ENCODE peak calls at places on chromosome 20, in seven cellular contexts. C is endodermal cell, Z is mammary epithelial cell, O is IMR-90, E is stomach, S is fibroblast of lung, I is kidney. T is an unnamed sample.

GRCh38 chr20:6525447-6526303 is 241.8 kb upstream of the BMP2 start:
- DNase-seq in I (no peak), O (peak; percentile 54), S (no peak), Z (peak; percentile 31), C (peak; percentile 88), E (no peak), T (peak; percentile 74)

GRCh38 chr20:61803903-61804804 is 261.5 kb downstream of the TAF4 start:
- DNase-seq in Z (peak; percentile 41), C (peak; percentile 60), S (no peak), I (peak; percentile 51), E (no peak), O (peak; percentile 7), T (no peak)

GRCh38 chr20:3543901-3544507 is 73.2 kb downstream of the ATRN start:
- DNase-seq in E (no peak), S (no peak), C (no peak), I (no peak), Z (peak; percentile 99), O (peak; percentile 81), T (peak; percentile 27)

GRCh38 chr20:45218133-45218532 is 3.0 kb upstream of the SEMG2 start:
- DNase-seq in S (no peak), E (no peak), Z (peak; percentile 8), C (no peak), I (no peak), O (no peak), T (no peak)

GRCh38 chr20:14313621-14314020 is 23.8 kb downstream of the FLRT3 start:
- DNase-seq in E (no peak), I (no peak), C (no peak), Z (no peak), O (peak; percentile 4), S (no peak), T (no peak)

GRCh38 chr20:60057123-60057865 is 99.1 kb downstream of the CDH26 start:
- DNase-seq in S (peak; percentile 67), C (peak; percentile 93), E (peak; percentile 52), Z (peak; percentile 65), O (peak; percentile 65), I (no peak), T (peak; percentile 65)

GRCh38 chr20:1033751-1034419 is 31.8 kb upstream of the RSPO4 start:
- DNase-seq in O (no peak), E (no peak), S (no peak), Z (no peak), I (no peak), C (no peak), T (no peak)

GRCh38 chr20:44736170-44737021 is 9.3 kb upstream of the KCNK15 start:
- DNase-seq in I (peak; percentile 42), C (peak; percentile 89), O (peak; percentile 74), E (peak; percentile 58), Z (peak; percentile 67), S (peak; percentile 78), T (peak; percentile 83)

GRCh38 chr20:6075428-6076219 is 21.8 kb upstream of the LRRN4 start:
- DNase-seq in O (no peak), S (peak; percentile 10), Z (no peak), E (no peak), C (no peak), I (peak; percentile 29), T (no peak)

GRCh38 chr20:40667503-40667902 is 21.5 kb downstream of the MAFB start:
- DNase-seq in C (no peak), I (no peak), E (no peak), S (no peak), Z (no peak), O (no peak), T (no peak)

GRCh38 chr20:43751167-43752050 is 24.6 kb upstream of the GTSF1L start:
- DNase-seq in I (no peak), E (no peak), O (peak; percentile 92), S (peak; percentile 93), Z (peak; percentile 90), C (no peak), T (peak; percentile 64)

GRCh38 chr20:6994452-6994851 is 227.0 kb downstream of the BMP2 start:
- DNase-seq in C (no peak), O (no peak), E (no peak), S (peak; percentile 50), I (no peak), Z (peak; percentile 98), T (peak; percentile 45)

GRCh38 chr20:1469925-1470571 is 3.4 kb upstream of the NSFL1C start:
- DNase-seq in O (peak; percentile 100), S (peak; percentile 99), E (peak; percentile 88), Z (peak; percentile 99), I (peak; percentile 95), C (peak; percentile 95), T (peak; percentile 100)

GRCh38 chr20:57583289-57584257 is 22.7 kb downstream of the PCK1 start:
- DNase-seq in E (no peak), Z (no peak), S (no peak), C (no peak), O (no peak), I (no peak), T (no peak)
- TF ChIP-seq CTCF in E (no peak), Z (no peak), S (no peak), C (no peak), O (no peak), I (no peak), T (no peak)

DNA sequence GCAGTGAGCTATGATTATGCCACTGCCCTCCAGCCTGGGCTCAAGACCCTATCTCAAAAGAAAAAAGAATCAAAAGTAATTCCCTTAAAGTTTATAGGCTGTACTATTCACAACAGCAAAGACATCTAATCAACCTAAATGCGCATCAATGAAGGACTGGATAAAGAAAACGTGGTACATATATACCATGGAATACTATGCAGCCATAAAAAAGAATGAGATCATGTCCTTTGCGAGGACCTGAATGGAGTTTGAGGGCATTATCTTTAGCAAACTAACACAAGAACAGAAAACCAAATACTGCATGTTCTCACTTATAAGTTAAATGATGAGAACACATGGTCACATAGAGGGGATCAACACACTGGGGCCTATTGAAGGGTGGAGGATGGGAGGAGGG is 16.7 kb downstream of the ZNFX1 start:
- DNase-seq in S (no peak), O (no peak), I (no peak), C (no peak), E (no peak), Z (no peak), T (no peak)
- H3K36me3 ChIP-seq in S (peaks cover 30% of the 10 kb centered on the region), O (peaks cover 57% of the 10 kb centered on the region), I (peaks cover 59% of the 10 kb centered on the region), C (peaks cover 77% of the 10 kb centered on the region), E (peaks cover 100% of the 10 kb centered on the region), Z (peaks cover 60% of the 10 kb centered on the region), T (peaks cover 86% of the 10 kb centered on the region)

GRCh38 chr20:52056203-52057062 is 135.1 kb downstream of the ZFP64 start:
- DNase-seq in C (no peak), I (no peak), Z (peak; percentile 79), S (peak; percentile 71), O (peak; percentile 95), E (no peak), T (peak; percentile 80)

GRCh38 chr20:52064936-52065335 is 126.6 kb downstream of the ZFP64 start:
- DNase-seq in C (no peak), I (no peak), E (no peak), S (no peak), Z (no peak), O (no peak), T (no peak)

GRCh38 chr20:52062452-52063209 is 128.9 kb downstream of the ZFP64 start:
- DNase-seq in Z (no peak), I (no peak), E (no peak), S (no peak), O (no peak), C (no peak), T (no peak)

DNA sequence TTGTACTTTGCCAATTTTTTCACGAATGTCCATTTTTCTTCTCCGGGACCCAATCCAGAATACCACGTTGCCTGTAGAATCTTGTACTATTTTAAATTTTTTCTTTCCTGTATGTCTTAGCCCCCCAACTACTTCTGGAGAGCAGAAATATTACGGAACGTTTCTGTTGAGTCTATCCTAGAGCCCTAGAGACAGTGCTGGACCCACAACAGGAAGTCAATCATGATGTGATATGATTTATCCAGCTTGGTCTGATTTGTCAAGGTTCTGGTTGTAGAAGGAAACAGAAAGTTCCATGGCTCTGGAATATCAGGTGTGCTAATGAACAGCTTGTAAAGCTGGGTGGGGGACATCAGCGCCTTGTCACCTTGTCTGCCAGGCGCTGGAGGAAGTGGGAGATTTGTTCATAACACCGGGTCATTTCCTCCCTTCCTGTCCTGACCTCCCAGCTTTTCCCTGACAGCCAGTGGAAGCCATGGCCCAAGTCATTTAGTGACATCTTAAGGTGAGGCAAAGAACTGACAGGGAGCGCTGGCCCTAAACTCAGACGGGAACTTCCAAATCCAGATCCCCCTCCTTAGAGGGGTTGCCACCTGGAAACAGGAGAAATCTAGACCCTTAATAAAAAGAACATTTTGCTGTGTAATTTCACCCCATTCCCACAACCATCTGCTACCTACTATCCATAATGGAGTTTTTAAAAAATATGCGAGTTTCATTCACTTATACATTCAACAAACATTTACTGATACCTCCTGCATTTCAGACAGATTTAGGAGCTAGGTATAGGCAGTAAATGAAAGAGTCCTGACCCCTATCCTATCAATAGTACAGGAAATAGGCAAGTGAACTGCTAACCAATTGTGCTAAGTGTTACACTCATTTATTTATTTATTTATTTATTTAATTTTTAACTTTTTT is 130.5 kb downstream of the ZFP64 start:
- DNase-seq in E (no peak), Z (no peak), C (peak; percentile 81), O (no peak), S (peak; percentile 41), I (no peak), T (peak; percentile 13)
- TF ChIP-seq CTCF in E (no peak), Z (peak; percentile 43), C (peak; percentile 81), O (peak; percentile 45), S (peak; percentile 29), I (no peak), T (peak; percentile 61)

GRCh38 chr20:49115565-49115964 is 69.5 kb downstream of the CSE1L start:
- DNase-seq in E (no peak), O (peak; percentile 72), Z (no peak), I (no peak), C (no peak), S (peak; percentile 64), T (peak; percentile 35)

GRCh38 chr20:49110767-49111694 is 64.9 kb downstream of the CSE1L start:
- DNase-seq in C (no peak), I (no peak), Z (no peak), O (no peak), S (no peak), E (no peak), T (no peak)

GRCh38 chr20:49118307-49118706 is 69.8 kb downstream of the STAU1 start:
- DNase-seq in C (no peak), S (no peak), Z (no peak), I (no peak), O (no peak), E (no peak), T (no peak)

GRCh38 chr20:49112596-49113274 is 66.6 kb downstream of the CSE1L start:
- DNase-seq in O (peak; percentile 59), C (no peak), I (no peak), Z (no peak), S (no peak), E (no peak), T (peak; percentile 59)
- H3K36me3 ChIP-seq in O (peaks cover 28% of the 10 kb centered on the region), C (peaks cover 63% of the 10 kb centered on the region), I (peaks cover 43% of the 10 kb centered on the region), Z (peaks cover 23% of the 10 kb centered on the region), S (peaks cover 2% of the 10 kb centered on the region), E (peaks cover 87% of the 10 kb centered on the region), T (peaks cover 43% of the 10 kb centered on the region)

GRCh38 chr20:4563534-4563933 is 158.2 kb upstream of the PRND start:
- DNase-seq in C (peak; percentile 81), O (peak; percentile 80), S (peak; percentile 73), E (no peak), I (no peak), Z (peak; percentile 68), T (peak; percentile 67)
- TF ChIP-seq CTCF in C (peak; percentile 65), O (peak; percentile 41), S (no peak), E (no peak), I (no peak), Z (peak; percentile 51), T (peak; percentile 65)

T was measured in brain microvascular endothelial cell.